ENCODE peak calls at places on chromosomes 11 and 22, in ten cellular contexts. Y, H, C, A, E, O, J, M, X and G are unnamed samples.

GRCh38 chr11:17991799-17992433 is 20.9 kb downstream of the SERGEF start:
- DNase-seq in E (peak; percentile 62), A (peak; percentile 53), J (peak; percentile 66), O (peak; percentile 63), C (peak; percentile 32), X (peak; percentile 50), H (no peak), Y (peak; percentile 36), M (peak; percentile 49), G (no peak)

GRCh38 chr11:129800655-129801054 is 15.0 kb upstream of the TMEM45B start:
- DNase-seq in Y (no peak), J (no peak), O (no peak), E (no peak), C (no peak), X (no peak), M (no peak), A (no peak), H (no peak), G (no peak)

GRCh38 chr11:63882555-63883242 is 34.3 kb downstream of the RCOR2 start:
- DNase-seq in C (no peak), J (peak; percentile 93), X (no peak), A (no peak), H (no peak), O (no peak), Y (no peak), M (no peak), E (no peak), G (no peak)

GRCh38 chr11:61737131-61737530 is 15.3 kb upstream of the MYRF start:
- DNase-seq in J (peak; percentile 48), A (no peak), C (no peak), Y (no peak), H (no peak), O (no peak), E (no peak), X (no peak), M (no peak), G (no peak)

GRCh38 chr11:59426361-59427067 is at the start of gene OR5A2:
- DNase-seq in J (no peak), H (no peak), C (no peak), M (no peak), A (no peak), E (no peak), X (no peak), O (no peak), Y (no peak), G (no peak)

GRCh38 chr11:128711136-128711535 is 17.3 kb downstream of the FLI1 start:
- DNase-seq in J (no peak), E (no peak), C (peak; percentile 49), M (no peak), Y (no peak), H (no peak), O (peak; percentile 46), X (no peak), A (no peak), G (no peak)

GRCh38 chr11:108617055-108617454 is 23.5 kb upstream of the EXPH5 start:
- DNase-seq in C (no peak), X (no peak), A (no peak), Y (no peak), O (no peak), M (no peak), H (no peak), J (no peak), E (no peak), G (no peak)

GRCh38 chr11:12506502-12506921 is 129.1 kb downstream of the PARVA start:
- DNase-seq in Y (no peak), E (no peak), X (no peak), C (peak; percentile 25), O (peak; percentile 94), J (no peak), A (no peak), M (no peak), H (no peak), G (no peak)

GRCh38 chr11:92316410-92316809 is 91.8 kb downstream of the FAT3 start:
- DNase-seq in H (no peak), E (no peak), X (no peak), Y (no peak), J (no peak), O (no peak), A (no peak), C (no peak), M (no peak), G (no peak)

GRCh38 chr11:92314499-92314898 is 89.9 kb downstream of the FAT3 start:
- DNase-seq in C (no peak), J (no peak), H (no peak), Y (no peak), X (no peak), O (no peak), E (no peak), A (no peak), M (no peak), G (no peak)

GRCh38 chr11:92306966-92307504 is 82.4 kb downstream of the FAT3 start:
- DNase-seq in O (no peak), H (no peak), C (no peak), Y (no peak), J (no peak), M (no peak), A (no peak), X (no peak), E (no peak), G (no peak)

GRCh38 chr11:92308366-92308765 is 83.7 kb downstream of the FAT3 start:
- DNase-seq in C (no peak), Y (no peak), O (peak; percentile 12), M (no peak), A (no peak), H (no peak), J (no peak), X (no peak), E (no peak), G (no peak)

GRCh38 chr11:92311616-92312449 is 87.2 kb downstream of the FAT3 start:
- DNase-seq in C (no peak), O (peak; percentile 57), Y (no peak), E (no peak), H (no peak), X (no peak), M (no peak), A (no peak), J (no peak), G (no peak)
- TF ChIP-seq CTCF in C (no peak), O (peak; percentile 31), Y (peak; percentile 6), E (no peak), H (peak; percentile 39), X (no peak), M (no peak), A (no peak), J (no peak), G (peak; percentile 56)

GRCh38 chr22:43827926-43828710 is 16.0 kb upstream of the EFCAB6 start:
- DNase-seq in M (no peak), C (no peak), H (no peak), A (no peak), J (no peak), O (no peak), E (no peak), Y (no peak), X (no peak), G (no peak)

GRCh38 chr22:43827336-43827735 is 15.2 kb upstream of the EFCAB6 start:
- DNase-seq in M (no peak), A (no peak), J (no peak), E (no peak), C (no peak), O (no peak), H (no peak), Y (no peak), X (no peak), G (no peak)

GRCh38 chr22:43829904-43830851 is 18.1 kb upstream of the EFCAB6 start:
- DNase-seq in M (no peak), E (no peak), O (peak; percentile 60), C (no peak), Y (no peak), X (no peak), H (no peak), J (no peak), A (no peak), G (no peak)

GRCh38 chr22:43829448-43829821 is 17.3 kb upstream of the EFCAB6 start:
- DNase-seq in M (no peak), O (no peak), A (no peak), X (no peak), Y (no peak), H (no peak), E (no peak), C (no peak), J (no peak), G (no peak)

GRCh38 chr22:43828711-43829447 is 16.8 kb upstream of the EFCAB6 start:
- DNase-seq in A (no peak), Y (no peak), H (no peak), E (no peak), J (peak; percentile 49), C (no peak), M (no peak), X (no peak), O (peak; percentile 67), G (no peak)
- TF ChIP-seq CTCF in A (no peak), Y (peak; percentile 33), H (no peak), E (no peak), J (no peak), C (no peak), M (no peak), X (no peak), O (no peak), G (no peak)

GRCh38 chr22:20011993-20012740 is 4.5 kb downstream of the ARVCF start:
- DNase-seq in J (no peak), Y (no peak), E (no peak), X (no peak), A (no peak), H (no peak), C (no peak), O (no peak), M (no peak), G (no peak)

GRCh38 chr22:20014526-20015186 is 2.0 kb downstream of the ARVCF start:
- DNase-seq in E (no peak), J (no peak), O (no peak), Y (no peak), A (no peak), C (no peak), X (no peak), H (no peak), M (no peak), G (no peak)

GRCh38 chr22:20015187-20015625 is 1.4 kb downstream of the ARVCF start:
- DNase-seq in X (no peak), E (no peak), C (no peak), H (no peak), Y (no peak), A (no peak), O (no peak), J (no peak), M (no peak), G (no peak)

GRCh38 chr22:20012741-20013331 is 3.8 kb downstream of the ARVCF start:
- DNase-seq in M (no peak), Y (no peak), X (no peak), H (no peak), O (no peak), A (no peak), C (no peak), J (no peak), E (no peak), G (no peak)

DNA sequence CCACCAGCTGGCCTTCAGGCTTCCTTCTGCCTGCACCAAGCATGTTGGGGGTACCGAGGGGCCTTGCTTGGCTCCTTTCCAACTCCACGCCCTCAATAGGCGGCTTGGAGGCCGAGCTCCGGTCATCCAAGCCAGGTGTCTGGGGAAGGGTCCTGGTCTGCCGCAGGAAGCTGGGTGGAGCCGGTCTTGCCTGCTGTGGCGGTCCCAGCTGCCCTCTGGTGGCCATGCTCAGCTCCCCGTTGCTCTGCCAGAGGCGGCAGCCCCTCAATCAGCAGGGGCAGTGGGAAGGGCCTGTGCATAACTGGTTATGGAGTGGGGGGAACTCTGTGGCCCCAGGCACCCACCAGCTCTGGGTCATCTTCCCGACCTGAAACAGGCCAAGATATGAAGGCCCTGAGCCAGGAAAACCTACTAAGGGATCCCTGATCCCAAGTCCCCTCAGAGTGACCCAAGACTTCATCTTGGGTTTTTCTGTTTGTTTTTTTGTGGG is 3.2 kb downstream of the ARVCF start:
- DNase-seq in X (peak; percentile 32), J (peak; percentile 46), Y (no peak), E (peak; percentile 75), A (peak; percentile 84), O (peak; percentile 70), H (peak; percentile 78), C (no peak), M (peak; percentile 85), G (no peak)
- TF ChIP-seq CTCF in X (peak; percentile 36), J (peak; percentile 53), Y (peak; percentile 88), E (peak; percentile 72), A (peak; percentile 64), O (peak; percentile 87), H (peak; percentile 85), C (peak; percentile 82), M (peak; percentile 78), G (peak; percentile 92)

GRCh38 chr11:11403763-11404725 is 51.0 kb upstream of the CSNK2A3 start:
- DNase-seq in Y (no peak), C (no peak), A (no peak), O (peak; percentile 40), J (no peak), E (no peak), X (no peak), M (no peak), H (no peak), G (no peak)

GRCh38 chr11:11401960-11402359 is 48.9 kb upstream of the CSNK2A3 start:
- DNase-seq in J (no peak), H (no peak), A (no peak), X (no peak), O (no peak), M (no peak), E (no peak), C (no peak), Y (no peak), G (no peak)

GRCh38 chr11:11400121-11400520 is 47.1 kb upstream of the CSNK2A3 start:
- DNase-seq in O (no peak), M (no peak), A (no peak), H (no peak), X (no peak), J (no peak), E (no peak), C (peak; percentile 33), Y (no peak), G (no peak)

GRCh38 chr11:11397043-11397415 is 44.0 kb upstream of the CSNK2A3 start:
- DNase-seq in X (no peak), E (no peak), Y (no peak), C (no peak), O (no peak), J (no peak), A (no peak), H (no peak), M (no peak), G (no peak)

DNA sequence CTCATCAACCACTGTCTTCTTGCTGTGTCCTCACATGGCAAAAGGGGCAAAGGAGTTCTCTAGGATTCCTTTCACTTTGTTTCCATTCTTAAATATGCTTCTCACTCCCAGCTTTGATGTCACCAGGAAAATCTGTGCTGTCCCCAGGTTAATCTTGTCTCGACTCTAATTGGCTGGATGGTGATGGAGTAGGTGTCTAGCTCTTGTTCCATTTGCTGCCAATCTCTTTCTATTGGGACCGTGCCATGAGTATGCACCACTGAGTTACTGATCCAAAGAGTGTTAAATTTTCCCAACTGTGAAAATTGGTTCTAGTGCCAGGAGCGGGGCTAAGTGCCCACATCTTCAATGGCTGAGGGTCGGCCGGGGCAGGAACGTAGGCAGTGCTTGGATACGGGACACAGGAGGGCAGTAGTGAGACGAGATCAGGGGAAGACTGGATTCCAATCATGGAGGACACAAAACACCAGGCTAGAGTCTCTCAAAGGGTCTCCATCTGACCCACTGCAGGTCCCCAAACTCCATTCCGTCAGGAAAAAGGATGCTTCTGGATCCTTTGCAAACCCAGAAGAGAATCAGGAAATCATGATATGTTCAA is 47.7 kb upstream of the CSNK2A3 start:
- DNase-seq in E (peak; percentile 20), A (peak; percentile 35), H (no peak), C (no peak), O (no peak), X (no peak), J (peak; percentile 54), Y (no peak), M (no peak), G (no peak)
- TF ChIP-seq CTCF in E (peak; percentile 42), A (peak; percentile 18), H (peak; percentile 23), C (peak; percentile 7), O (peak; percentile 43), X (no peak), J (peak; percentile 53), Y (no peak), M (peak; percentile 11), G (no peak)